ENCODE peak calls at places on chromosome 10, in seven cellular contexts. X is astrocyte of the cerebellum, O is cardiac muscle cell, J is left lung, D is HFFc6, W is right lobe of liver, U is keratinocyte. H is an unnamed sample.

GRCh38 chr10:33473688-33474087 is 139.2 kb upstream of the NRP1 start:
- DNase-seq in X (no peak), O (no peak), J (no peak), D (no peak), W (no peak), U (no peak), H (no peak)

GRCh38 chr10:49183596-49184542 is 4.3 kb downstream of the TMEM273 start:
- DNase-seq in X (no peak), O (no peak), J (peak; percentile 29), D (no peak), W (peak; percentile 43), U (no peak), H (no peak)

GRCh38 chr10:48608279-48608681 is 3.4 kb upstream of the ARHGAP22 start:
- DNase-seq in X (no peak), O (peak; percentile 48), J (no peak), D (no peak), W (peak; percentile 51), U (no peak), H (no peak)

GRCh38 chr10:36676321-36677169 is 448.9 kb upstream of the ANKRD30A start:
- DNase-seq in X (no peak), O (peak; percentile 42), J (no peak), D (no peak), W (no peak), U (no peak), H (no peak)

GRCh38 chr10:11793762-11794479 is 29.2 kb upstream of the PROSER2 start:
- DNase-seq in X (no peak), O (peak; percentile 26), J (no peak), D (peak; percentile 77), W (peak; percentile 91), U (no peak), H (no peak)

GRCh38 chr10:98030991-98031431 is 590 bp upstream of the CRTAC1 start:
- DNase-seq in X (no peak), O (no peak), J (peak; percentile 69), D (no peak), W (no peak), U (no peak), H (no peak)

GRCh38 chr10:123926401-123927264 is 35.0 kb upstream of the CPXM2 start:
- DNase-seq in X (no peak), O (peak; percentile 9), J (no peak), D (peak; percentile 58), W (no peak), U (peak; percentile 13), H (no peak)

GRCh38 chr10:128710795-128711183 is 584.6 kb upstream of the MKI67 start:
- DNase-seq in X (no peak), O (no peak), J (no peak), D (no peak), W (no peak), U (no peak), H (no peak)

GRCh38 chr10:63210611-63211196 is 77.6 kb downstream of the NRBF2 start:
- DNase-seq in X (no peak), O (no peak), J (no peak), D (no peak), W (no peak), U (no peak), H (no peak)

GRCh38 chr10:130452096-130452495 is 315.9 kb downstream of the GLRX3 start:
- DNase-seq in X (no peak), O (no peak), J (no peak), D (no peak), W (no peak), U (no peak), H (no peak)

GRCh38 chr10:123429631-123430257 is 236.4 kb upstream of the GPR26 start:
- DNase-seq in X (no peak), O (no peak), J (no peak), D (no peak), W (no peak), U (no peak), H (no peak)

GRCh38 chr10:91607661-91608442 is 25.0 kb downstream of the PPP1R3C start:
- DNase-seq in X (no peak), O (peak; percentile 37), J (no peak), D (no peak), W (no peak), U (no peak), H (no peak)

GRCh38 chr10:73310475-73310874 is 48.2 kb downstream of the CFAP70 start:
- DNase-seq in X (no peak), O (no peak), J (no peak), D (no peak), W (no peak), U (no peak), H (no peak)

DNA sequence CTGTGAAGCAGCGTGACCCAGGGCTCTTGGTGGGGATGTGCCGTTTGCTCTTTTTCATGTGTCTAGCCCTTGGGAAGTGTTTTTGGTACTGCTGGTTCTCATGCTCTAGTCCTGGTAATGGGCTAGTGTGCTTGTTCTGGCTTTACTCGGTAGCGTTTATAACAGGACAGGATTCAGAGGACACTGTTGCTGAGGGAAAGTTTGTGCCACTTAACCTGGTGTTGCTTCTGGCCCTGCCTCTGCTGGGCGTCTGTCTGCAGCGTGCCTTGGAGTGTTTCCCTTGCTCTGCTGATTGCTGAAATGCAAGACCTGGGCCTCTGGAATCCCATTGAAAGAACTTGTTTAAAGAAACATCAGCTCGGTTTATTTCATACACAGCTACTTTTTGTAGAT is 35.0 kb downstream of the INPP5A start:
- DNase-seq in X (no peak), O (peak; percentile 50), J (no peak), D (no peak), W (no peak), U (no peak), H (no peak)
- TF ChIP-seq CTCF in X (no peak), O (no peak), J (no peak), D (no peak), W (no peak), U (no peak), H (no peak)

DNA sequence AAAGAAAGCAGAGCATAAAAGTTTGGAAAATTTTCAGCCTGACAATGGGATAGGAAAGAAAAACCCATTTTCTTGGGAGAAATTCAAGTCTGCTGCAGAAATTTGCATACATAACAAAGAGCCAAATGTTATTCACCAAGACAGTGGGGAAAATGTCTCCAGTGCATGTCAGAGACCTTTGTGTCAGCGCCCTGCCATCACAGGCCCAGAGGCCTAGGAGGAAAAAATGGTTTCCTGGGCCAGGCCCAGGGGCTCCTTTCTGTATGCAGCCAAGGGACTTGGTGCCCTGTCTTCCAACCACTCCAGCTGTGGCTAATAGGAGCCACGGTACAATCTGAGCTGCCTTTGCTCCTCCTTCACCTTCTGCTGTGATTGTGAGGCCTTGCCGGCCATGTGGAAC is 189.1 kb upstream of the PITRM1 start:
- DNase-seq in X (no peak), O (no peak), J (no peak), D (no peak), W (no peak), U (no peak), H (no peak)
- TF ChIP-seq CTCF in X (no peak), O (no peak), J (no peak), D (no peak), W (no peak), U (no peak), H (no peak)

GRCh38 chr10:22335204-22335956 is 9.9 kb upstream of the SPAG6 start:
- DNase-seq in X (no peak), O (peak; percentile 70), J (peak; percentile 86), D (no peak), W (peak; percentile 48), U (no peak), H (no peak)
- TF ChIP-seq CTCF in X (no peak), O (no peak), J (no peak), D (peak; percentile 12), W (no peak), U (no peak), H (no peak)

DNA sequence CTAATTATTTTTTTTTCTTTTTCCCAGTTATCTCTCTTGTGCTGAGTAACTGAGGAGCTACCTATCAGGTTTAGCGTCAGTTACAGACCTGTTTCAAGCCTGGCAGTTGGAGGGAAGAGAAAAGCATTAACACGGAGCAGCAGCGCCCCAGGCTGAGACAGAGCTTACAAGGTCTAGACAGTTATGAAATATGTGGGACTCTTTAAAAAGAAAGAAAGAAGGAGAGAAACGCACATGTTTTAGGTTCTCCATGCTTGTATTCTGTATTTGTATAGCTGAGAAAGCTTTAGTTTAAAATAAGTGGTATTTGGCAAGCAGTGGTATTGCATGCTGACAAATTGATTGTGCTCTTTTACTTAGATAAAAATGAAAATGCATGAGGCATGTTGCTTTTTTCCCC is 157.6 kb downstream of the GRK5 start:
- DNase-seq in X (no peak), O (no peak), J (no peak), D (no peak), W (no peak), U (no peak), H (no peak)
- TF ChIP-seq CTCF in X (peak; percentile 33), O (peak; percentile 30), J (no peak), D (peak; percentile 60), W (no peak), U (no peak), H (no peak)

DNA sequence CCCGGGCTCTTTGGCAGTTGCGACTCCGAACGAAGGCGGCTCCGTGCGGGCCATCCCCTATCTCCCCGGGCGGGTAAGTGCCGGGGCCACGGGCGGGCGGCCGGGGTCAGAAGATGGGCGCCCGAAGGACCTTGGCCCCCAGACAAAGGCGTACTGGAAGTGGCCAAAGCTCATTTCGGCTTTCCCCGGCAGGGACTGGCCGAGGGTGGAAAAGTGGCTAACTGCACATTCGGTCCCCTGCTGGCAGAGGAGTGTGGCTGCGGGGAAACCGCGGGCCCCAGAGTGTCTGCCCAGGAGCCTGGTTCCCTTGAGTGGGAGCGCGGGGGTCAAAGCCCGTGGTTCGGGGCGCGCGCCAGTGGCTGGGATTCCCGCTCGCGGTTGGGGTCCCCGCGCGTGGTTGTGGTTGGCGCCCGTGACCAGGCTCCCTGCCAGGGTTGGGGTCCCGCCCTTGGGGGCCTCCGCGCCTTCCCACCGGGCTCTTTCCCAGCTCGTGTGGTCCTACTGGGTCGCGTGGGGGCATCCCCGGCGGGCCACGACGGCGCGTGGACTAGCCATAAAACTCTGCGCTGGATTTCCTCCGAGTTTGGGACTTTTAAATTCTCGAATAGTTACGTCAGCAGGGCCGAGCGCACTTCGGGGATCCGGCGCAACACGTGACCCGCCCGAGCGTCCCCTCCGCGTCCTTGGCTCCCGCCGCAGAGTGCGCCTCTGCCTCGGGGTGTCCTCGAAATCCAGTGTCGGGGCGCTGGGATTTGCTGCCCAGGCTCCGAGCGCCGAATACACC is 124.4 kb downstream of the TACC2 start:
- DNase-seq in X (peak; percentile 26), O (peak; percentile 74), J (peak; percentile 86), D (peak; percentile 77), W (peak; percentile 75), U (no peak), H (no peak)
- TF ChIP-seq CTCF in X (peak; percentile 58), O (peak; percentile 65), J (peak; percentile 18), D (peak; percentile 72), W (no peak), U (peak; percentile 71), H (peak; percentile 64)

GRCh38 chr10:52778511-52779392 is 6.2 kb upstream of the MBL2 start:
- DNase-seq in X (no peak), O (peak; percentile 71), J (peak; percentile 78), D (peak; percentile 39), W (no peak), U (no peak), H (no peak)
- TF ChIP-seq CTCF in X (peak; percentile 78), O (peak; percentile 93), J (peak; percentile 29), D (peak; percentile 88), W (peak; percentile 50), U (peak; percentile 91), H (peak; percentile 31)

DNA sequence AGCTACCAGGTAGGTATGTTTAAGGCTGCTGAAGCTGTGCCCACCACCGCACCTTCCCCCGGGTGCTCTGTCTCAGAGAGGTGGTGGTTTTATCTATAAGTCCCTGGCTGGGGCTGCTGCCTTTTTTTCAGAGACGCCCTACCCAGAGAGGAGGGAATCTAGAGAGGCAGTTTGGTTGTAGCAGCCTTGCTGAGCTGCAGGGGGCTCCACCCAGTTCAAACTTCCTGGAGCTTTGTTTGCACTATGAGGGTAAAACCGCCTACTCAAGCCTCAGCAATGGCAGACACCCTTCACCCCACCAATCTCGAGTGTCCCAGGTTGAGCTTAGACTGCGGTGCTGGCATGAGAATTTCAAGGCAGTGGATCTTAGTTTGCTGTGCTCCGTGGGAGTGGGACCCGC is 43.6 kb upstream of the CYP2C18 start:
- DNase-seq in X (no peak), O (no peak), J (no peak), D (no peak), W (no peak), U (no peak), H (no peak)
- TF ChIP-seq CTCF in X (no peak), O (no peak), J (no peak), D (no peak), W (no peak), U (no peak), H (no peak)